ENCODE peak calls at places on chromosomes 16 and 17, in eight cellular contexts. F is uterus, U is tibial nerve, Y is stomach, S is body of pancreas, D is heart left ventricle, A is ovary, C is GM12892. O is an unnamed sample.

GRCh38 chr17:47276868-47277267 is 23.2 kb downstream of the ITGB3 start:
- DNase-seq in Y (peak; percentile 64), C (no peak), D (peak; percentile 79), A (peak; percentile 71), S (peak; percentile 72), U (peak; percentile 69), F (peak; percentile 71), O (no peak)

GRCh38 chr17:71405101-71405500 is 715.7 kb upstream of the SOX9 start:
- DNase-seq in D (no peak), U (no peak), Y (no peak), F (no peak), C (no peak), S (no peak), A (no peak), O (no peak)

GRCh38 chr16:30163538-30163937 is 19.9 kb upstream of the CORO1A start:
- DNase-seq in C (no peak), S (no peak), Y (no peak), A (no peak), F (no peak), U (no peak), D (no peak), O (no peak)

GRCh38 chr16:66266436-66267286 is 99.8 kb upstream of the CDH5 start:
- DNase-seq in C (no peak), F (peak; percentile 78), D (peak; percentile 65), Y (no peak), S (peak; percentile 26), U (peak; percentile 75), A (peak; percentile 82), O (no peak)

GRCh38 chr17:52606590-52606989 is 448.1 kb upstream of the CA10 start:
- DNase-seq in D (no peak), A (no peak), C (no peak), F (no peak), U (no peak), Y (no peak), S (no peak), O (no peak)

GRCh38 chr17:57588086-57588485 is 157.0 kb downstream of the CCDC182 start:
- DNase-seq in Y (no peak), C (no peak), A (no peak), S (no peak), U (no peak), D (no peak), F (no peak), O (no peak)

GRCh38 chr17:65389956-65390355 is 171.5 kb downstream of the AXIN2 start:
- DNase-seq in F (no peak), D (no peak), S (no peak), Y (no peak), A (no peak), C (no peak), U (no peak), O (peak; percentile 38)

GRCh38 chr17:44209786-44210341 is 9.6 kb downstream of the UBTF start:
- DNase-seq in U (no peak), Y (no peak), C (no peak), F (no peak), A (no peak), S (no peak), D (no peak), O (no peak)

GRCh38 chr16:138049-138417 is 440 bp downstream of the NPRL3 start:
- DNase-seq in A (peak; percentile 60), D (no peak), Y (no peak), C (peak; percentile 49), U (no peak), F (peak; percentile 29), S (peak; percentile 11), O (no peak)

GRCh38 chr17:70138309-70138865 is 30.9 kb upstream of the KCNJ2 start:
- DNase-seq in U (peak; percentile 17), S (no peak), D (no peak), Y (no peak), F (no peak), A (no peak), C (no peak), O (no peak)

GRCh38 chr16:12061336-12062055 is 85.0 kb downstream of the SNX29 start:
- DNase-seq in U (no peak), F (no peak), A (no peak), C (no peak), S (no peak), Y (no peak), D (no peak), O (peak; percentile 49)

GRCh38 chr17:17736205-17737183 is 55.2 kb downstream of the RAI1 start:
- DNase-seq in C (no peak), A (no peak), U (no peak), S (no peak), D (no peak), Y (peak; percentile 39), F (no peak), O (no peak)

GRCh38 chr17:49576121-49576905 is 642 bp downstream of the NXPH3 start:
- DNase-seq in C (no peak), U (peak; percentile 31), A (peak; percentile 78), S (peak; percentile 34), Y (no peak), D (peak; percentile 59), F (peak; percentile 62), O (peak; percentile 76)

GRCh38 chr17:77428020-77428781 is 287.4 kb downstream of the SEC14L1 start:
- DNase-seq in D (no peak), Y (no peak), S (no peak), F (no peak), A (no peak), C (no peak), U (no peak), O (no peak)

GRCh38 chr17:66665194-66665593 is 169.7 kb upstream of the CACNG5 start:
- DNase-seq in D (no peak), S (no peak), Y (no peak), C (no peak), A (no peak), U (no peak), F (no peak), O (no peak)

GRCh38 chr17:4852504-4853075 is 19.4 kb downstream of the MINK1 start:
- DNase-seq in U (no peak), C (no peak), A (no peak), F (no peak), Y (no peak), D (no peak), S (peak; percentile 24), O (no peak)

GRCh38 chr16:1093284-1094123 is 2.5 kb downstream of the C1QTNF8 start:
- DNase-seq in F (no peak), A (no peak), Y (no peak), D (no peak), S (no peak), U (no peak), C (no peak), O (no peak)

GRCh38 chr16:71852146-71852545 is 6.4 kb downstream of the ATXN1L start:
- DNase-seq in Y (no peak), A (no peak), F (no peak), U (no peak), C (no peak), S (no peak), D (no peak), O (no peak)

GRCh38 chr16:71853413-71853812 is 7.6 kb downstream of the ATXN1L start:
- DNase-seq in C (peak; percentile 66), Y (no peak), D (no peak), A (no peak), S (no peak), F (no peak), U (no peak), O (no peak)

GRCh38 chr16:71852561-71852960 is 6.8 kb downstream of the ATXN1L start:
- DNase-seq in D (no peak), F (no peak), C (no peak), S (no peak), Y (no peak), U (no peak), A (no peak), O (no peak)

GRCh38 chr16:71854369-71854948 is 8.7 kb downstream of the ATXN1L start:
- DNase-seq in S (no peak), A (no peak), D (no peak), C (no peak), U (no peak), F (no peak), Y (no peak), O (no peak)

DNA sequence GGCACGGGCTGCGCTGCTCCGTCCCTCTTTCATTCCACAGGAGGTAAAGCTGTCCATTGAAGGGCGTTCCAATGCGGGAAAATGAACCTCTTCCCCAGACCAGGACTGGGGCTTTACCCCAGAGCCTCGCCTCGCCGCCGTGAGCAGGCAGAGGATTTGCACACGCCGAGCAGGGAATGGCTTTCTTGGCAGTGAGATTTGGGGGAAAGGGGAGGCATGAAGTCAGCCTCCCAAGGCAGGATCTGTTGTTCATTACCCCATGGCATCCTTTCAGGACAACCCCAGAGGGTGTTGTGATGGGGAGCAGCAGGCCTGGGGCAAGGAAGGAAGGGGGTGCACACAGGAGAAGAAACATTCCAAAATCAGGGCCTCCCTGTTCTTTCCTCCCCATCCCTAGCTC is 6.0 kb downstream of the ATXN1L start:
- DNase-seq in S (no peak), C (no peak), Y (no peak), U (no peak), A (no peak), F (no peak), D (no peak), O (no peak)
- TF ChIP-seq POLR2A in S (no peak), C (no peak), Y (no peak), U (no peak), A (no peak), F (no peak), D (no peak), O (no peak)

GRCh38 chr16:3065069-3065741 is at the start of gene IL32:
- DNase-seq in S (peak; percentile 95), C (no peak), Y (peak; percentile 68), U (no peak), A (no peak), F (no peak), D (peak; percentile 88), O (peak; percentile 94)
- TF ChIP-seq POLR2A in S (peak; percentile 94), C (peak; percentile 61), Y (no peak), U (no peak), A (no peak), F (no peak), D (peak; percentile 38), O (no peak)

GRCh38 chr16:84825896-84826557 is 6.2 kb downstream of the CRISPLD2 start:
- DNase-seq in U (no peak), S (no peak), F (peak; percentile 49), Y (no peak), A (no peak), D (no peak), C (no peak), O (no peak)
- TF ChIP-seq POLR2A in U (no peak), S (no peak), F (no peak), Y (no peak), A (no peak), D (no peak), C (no peak), O (no peak)

GRCh38 chr17:79316805-79317204 is 242.2 kb downstream of the ENGASE start:
- DNase-seq in C (no peak), D (no peak), F (no peak), A (no peak), Y (no peak), S (peak; percentile 14), U (no peak), O (no peak)

GRCh38 chr17:79322216-79323123 is 247.8 kb downstream of the ENGASE start:
- DNase-seq in F (no peak), A (no peak), Y (no peak), S (no peak), U (no peak), C (no peak), D (no peak), O (no peak)

GRCh38 chr17:79315282-79316106 is 240.9 kb downstream of the ENGASE start:
- DNase-seq in Y (no peak), S (no peak), D (no peak), U (no peak), C (no peak), A (no peak), F (no peak), O (no peak)

GRCh38 chr17:79320331-79320730 is 245.7 kb downstream of the ENGASE start:
- DNase-seq in U (no peak), D (no peak), C (no peak), Y (no peak), A (no peak), F (no peak), S (no peak), O (no peak)

GRCh38 chr17:79317916-79318315 is 243.3 kb downstream of the ENGASE start:
- DNase-seq in U (no peak), D (no peak), C (no peak), Y (no peak), F (no peak), S (no peak), A (no peak), O (no peak)
- TF ChIP-seq POLR2A in U (no peak), D (no peak), C (no peak), Y (no peak), F (no peak), S (no peak), A (no peak), O (no peak)

O was measured in H54.